ENCODE peak calls at places on chromosomes 2 and 18, in six cellular contexts. M is HCT116, E is colonic mucosa, Q is uterus, J is iPS DF 6.9, P is HL-60. U is an unnamed sample.
A peak's percentile ranks its signal among the peaks of the same experiment; 100 is the strongest.

GRCh38 chr2:19874726-19875125 is 27.1 kb downstream of the TTC32 start:
- DNase-seq in J (no peak), Q (no peak), M (no peak), P (no peak), E (no peak), U (no peak)

GRCh38 chr18:41216604-41217003 is 738.4 kb upstream of the PIK3C3 start:
- DNase-seq in J (no peak), E (no peak), P (no peak), Q (no peak), M (no peak), U (no peak)

GRCh38 chr18:48572402-48573126 is 33.7 kb downstream of the CTIF start:
- DNase-seq in E (no peak), P (no peak), J (no peak), M (no peak), Q (no peak), U (no peak)

GRCh38 chr2:58938988-58939387 is 697.9 kb upstream of the FANCL start:
- DNase-seq in E (no peak), M (no peak), J (no peak), P (no peak), Q (no peak), U (no peak)

GRCh38 chr2:46259782-46260178 is 37.4 kb upstream of the EPAS1 start:
- DNase-seq in J (no peak), M (no peak), Q (no peak), P (no peak), E (no peak), U (no peak)

GRCh38 chr18:46356278-46357033 is 252.3 kb downstream of the HAUS1 start:
- DNase-seq in J (no peak), P (no peak), E (no peak), Q (no peak), M (no peak), U (peak; percentile 33)

GRCh38 chr2:225002656-225003045 is 39.6 kb downstream of the DOCK10 start:
- DNase-seq in E (peak; percentile 32), Q (no peak), P (no peak), J (no peak), M (no peak), U (no peak)

GRCh38 chr18:62979900-62980299 is 264.6 kb downstream of the PHLPP1 start:
- DNase-seq in Q (no peak), M (no peak), P (no peak), E (no peak), J (no peak), U (no peak)

GRCh38 chr2:219309278-219309677 is at the start of gene PTPRN:
- DNase-seq in E (no peak), M (no peak), J (no peak), Q (no peak), P (no peak), U (no peak)

GRCh38 chr2:99701503-99701902 is 211.7 kb upstream of the REV1 start:
- DNase-seq in P (peak; percentile 21), M (no peak), E (no peak), J (no peak), Q (no peak), U (no peak)

GRCh38 chr2:234861841-234862735 is 89.7 kb upstream of the SH3BP4 start:
- DNase-seq in E (no peak), P (no peak), Q (no peak), J (no peak), M (no peak), U (peak; percentile 56)

GRCh38 chr2:200308001-200308400 is 1.5 kb downstream of the SPATS2L start:
- DNase-seq in M (no peak), Q (no peak), P (no peak), E (no peak), J (no peak), U (no peak)

GRCh38 chr2:45173513-45173912 is 164.3 kb upstream of the SIX2 start:
- DNase-seq in J (no peak), P (no peak), E (no peak), M (peak; percentile 59), Q (no peak), U (no peak)

GRCh38 chr2:48781366-48781765 is 25.8 kb upstream of the LHCGR start:
- DNase-seq in M (no peak), Q (no peak), E (no peak), J (no peak), P (no peak), U (no peak)

GRCh38 chr2:74179063-74179865 is 585 bp upstream of the MOB1A start:
- DNase-seq in J (no peak), P (peak; percentile 43), M (no peak), E (no peak), Q (no peak), U (no peak)

GRCh38 chr18:46424898-46425297 is 232.1 kb downstream of the LOXHD1 start:
- DNase-seq in P (no peak), Q (no peak), J (no peak), M (no peak), E (no peak), U (no peak)

GRCh38 chr18:5197032-5197434 is at the start of gene AKAIN1:
- DNase-seq in Q (no peak), M (no peak), P (peak; percentile 9), J (no peak), E (no peak), U (peak; percentile 34)

GRCh38 chr2:122705751-122706150 is 950.3 kb downstream of the TSN start:
- DNase-seq in P (no peak), J (no peak), M (no peak), Q (no peak), E (no peak), U (no peak)

GRCh38 chr2:195488567-195488966 is 168.5 kb upstream of the SLC39A10 start:
- DNase-seq in Q (no peak), J (no peak), E (no peak), M (no peak), P (no peak), U (no peak)

GRCh38 chr2:237081596-237081995 is 4.1 kb upstream of the COPS8 start:
- DNase-seq in Q (no peak), E (no peak), P (no peak), M (no peak), J (no peak), U (no peak)

GRCh38 chr2:187994464-187995331 is 297.0 kb upstream of the GULP1 start:
- DNase-seq in Q (no peak), P (peak; percentile 3), M (no peak), E (no peak), J (no peak), U (no peak)

GRCh38 chr2:196172976-196173375 is 1.6 kb upstream of the STK17B start:
- DNase-seq in E (no peak), P (no peak), J (no peak), M (no peak), Q (no peak), U (no peak)

GRCh38 chr2:108787209-108787558 is 613 bp downstream of the CCDC138 start:
- DNase-seq in E (no peak), Q (no peak), J (no peak), M (no peak), P (no peak), U (no peak)

GRCh38 chr18:48026216-48026615 is 95.8 kb upstream of the SMAD2 start:
- DNase-seq in Q (no peak), E (no peak), M (no peak), J (no peak), P (no peak), U (no peak)

GRCh38 chr18:68034293-68034692 is 517.8 kb upstream of the DSEL start:
- DNase-seq in E (no peak), P (no peak), Q (no peak), M (no peak), J (no peak), U (no peak)

GRCh38 chr2:232353096-232353495 is 25.5 kb upstream of the ALPP start:
- DNase-seq in Q (no peak), P (no peak), M (no peak), J (no peak), E (no peak), U (no peak)
- H3K27me3 ChIP-seq in Q (peaks cover 3% of the 10 kb centered on the region), P (peaks cover 36% of the 10 kb centered on the region), M (no peaks in the 10 kb centered on the region), J (peaks cover 31% of the 10 kb centered on the region), E (peaks cover 44% of the 10 kb centered on the region), U (peaks cover 78% of the 10 kb centered on the region)

DNA sequence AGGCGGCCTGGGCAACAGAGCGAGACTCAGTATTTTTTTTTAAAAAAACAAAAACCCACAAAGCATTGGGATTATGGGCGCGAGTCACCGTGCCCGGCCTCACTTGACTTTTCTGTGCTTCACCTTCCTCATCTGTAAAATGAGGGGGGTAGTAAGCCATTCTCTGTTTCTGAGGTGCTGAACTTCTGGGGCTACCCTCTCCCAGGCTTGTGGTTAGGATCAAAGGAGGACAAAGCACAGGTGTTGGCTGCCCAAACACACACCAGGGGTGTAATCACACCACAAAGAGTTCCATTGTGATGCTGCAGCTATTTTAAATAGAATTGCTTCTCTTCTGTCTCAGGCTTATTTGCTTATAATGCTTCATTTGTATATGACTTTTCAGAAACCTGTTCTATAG is 35.8 kb upstream of the INHBB start:
- DNase-seq in J (no peak), E (no peak), P (no peak), M (no peak), Q (no peak), U (no peak)
- H3K4me3 ChIP-seq in J (no peak overlapping the region), E (no peak overlapping the region), P (no peak overlapping the region), M (no peak overlapping the region), Q (no peak overlapping the region), U (no peak overlapping the region)

GRCh38 chr2:176151199-176152099 is at the start of gene HOXD4:
- DNase-seq in J (no peak), E (no peak), M (no peak), Q (no peak), P (no peak), U (no peak)

GRCh38 chr2:176154853-176155252 is 2.3 kb upstream of the HOXD3 start:
- DNase-seq in Q (no peak), M (no peak), J (no peak), P (no peak), E (no peak), U (no peak)

GRCh38 chr2:176150338-176151198 is 782 bp upstream of the HOXD4 start:
- DNase-seq in E (no peak), J (no peak), Q (no peak), M (no peak), P (no peak), U (no peak)

GRCh38 chr2:176149484-176150337 is 1.6 kb upstream of the HOXD4 start:
- DNase-seq in P (no peak), E (no peak), J (no peak), M (no peak), Q (no peak), U (no peak)

DNA sequence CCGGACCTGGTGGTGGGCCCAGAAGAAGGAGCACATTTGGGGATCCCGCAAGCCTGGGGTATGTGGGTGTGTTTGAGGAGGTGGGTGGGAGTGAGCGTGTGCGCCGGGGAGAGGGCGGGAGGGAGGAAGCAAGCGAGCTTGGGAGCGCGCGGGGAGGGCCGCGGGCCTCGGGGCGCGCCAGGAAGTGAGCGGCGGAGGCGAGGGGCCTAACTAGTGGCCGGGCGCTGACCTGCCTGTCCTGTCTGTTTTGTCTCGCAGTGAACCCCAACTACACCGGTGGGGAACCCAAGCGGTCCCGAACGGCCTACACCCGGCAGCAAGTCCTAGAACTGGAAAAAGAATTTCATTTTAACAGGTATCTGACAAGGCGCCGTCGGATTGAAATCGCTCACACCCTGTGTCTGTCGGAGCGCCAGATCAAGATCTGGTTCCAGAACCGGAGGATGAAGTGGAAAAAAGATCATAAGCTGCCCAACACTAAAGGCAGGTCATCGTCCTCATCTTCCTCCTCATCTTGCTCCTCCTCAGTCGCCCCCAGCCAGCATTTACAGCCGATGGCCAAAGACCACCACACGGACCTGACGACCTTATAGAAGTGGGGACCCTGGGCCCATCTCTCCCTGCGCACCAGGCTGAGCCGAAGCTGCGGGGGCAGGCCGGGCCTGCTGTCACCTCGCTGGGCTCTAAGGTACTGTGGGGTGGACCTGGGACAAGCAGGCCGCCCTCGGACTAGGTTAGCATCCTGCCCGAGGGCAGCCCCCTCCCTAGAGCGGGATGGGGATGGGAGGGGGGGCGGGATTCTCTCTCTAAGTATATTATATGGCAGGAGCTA is 1.2 kb downstream of the HOXD4 start:
- DNase-seq in E (no peak), M (no peak), J (no peak), P (no peak), Q (no peak), U (no peak)
- H3K27me3 ChIP-seq in E (peaks cover 12% of the 10 kb centered on the region), M (no peaks in the 10 kb centered on the region), J (peaks cover 97% of the 10 kb centered on the region), P (peaks cover 72% of the 10 kb centered on the region), Q (no peaks in the 10 kb centered on the region), U (peaks cover 100% of the 10 kb centered on the region)

GRCh38 chr2:11121823-11122155 is 33.5 kb upstream of the SLC66A3 start:
- DNase-seq in J (no peak), M (no peak), E (no peak), P (no peak), Q (no peak), U (no peak)
- H3K4me3 ChIP-seq in J (no peak overlapping the region), M (no peak overlapping the region), E (no peak overlapping the region), P (no peak overlapping the region), Q (no peak overlapping the region), U (no peak overlapping the region)